ENCODE peak calls at places on chromosomes 4 and X, in eight cellular contexts. One of them, this sample, is unnamed.

GRCh38 chr4:122652379-122652778 is 31.5 kb upstream of the IL21 start:
- DNase-seq in GM23338: peak
- DNase-seq in A549: peak
- DNase-seq in HCT116: peak
- DNase-seq in HL-60: peak
- DNase-seq in K562: peak
- DNase-seq in GM12878: no peak
- DNase-seq in SK-N-SH: peak
- DNase-seq in this sample: peak

GRCh38 chr4:41750624-41751324 is 2.2 kb upstream of the PHOX2B start:
- DNase-seq in GM23338: peak
- DNase-seq in A549: no peak
- DNase-seq in HCT116: no peak
- DNase-seq in HL-60: no peak
- DNase-seq in K562: no peak
- DNase-seq in GM12878: no peak
- DNase-seq in SK-N-SH: peak
- DNase-seq in this sample: no peak

GRCh38 chr4:3388461-3389185 is 53.1 kb upstream of the HGFAC start:
- DNase-seq in GM23338: no peak
- DNase-seq in A549: no peak
- DNase-seq in HCT116: no peak
- DNase-seq in HL-60: no peak
- DNase-seq in K562: no peak
- DNase-seq in GM12878: peak
- DNase-seq in SK-N-SH: peak
- DNase-seq in this sample: no peak

GRCh38 chrX:120305531-120306145 is 5.6 kb downstream of the TMEM255A start:
- DNase-seq in GM23338: peak
- DNase-seq in A549: no peak
- DNase-seq in HCT116: no peak
- DNase-seq in HL-60: no peak
- DNase-seq in K562: peak
- DNase-seq in GM12878: no peak
- DNase-seq in SK-N-SH: no peak
- DNase-seq in this sample: no peak

GRCh38 chr4:29578329-29578728 is 1141.8 kb upstream of the PCDH7 start:
- DNase-seq in GM23338: no peak
- DNase-seq in A549: no peak
- DNase-seq in HCT116: no peak
- DNase-seq in HL-60: no peak
- DNase-seq in K562: no peak
- DNase-seq in GM12878: no peak
- DNase-seq in SK-N-SH: no peak
- DNase-seq in this sample: no peak

GRCh38 chr4:5758741-5759140 is 47.7 kb downstream of the EVC start:
- DNase-seq in GM23338: no peak
- DNase-seq in A549: peak
- DNase-seq in HCT116: peak
- DNase-seq in HL-60: no peak
- DNase-seq in K562: no peak
- DNase-seq in GM12878: peak
- DNase-seq in SK-N-SH: no peak
- DNase-seq in this sample: peak

GRCh38 chrX:19888419-19888879 is 1.0 kb upstream of the SH3KBP1 start:
- DNase-seq in GM23338: peak
- DNase-seq in A549: peak
- DNase-seq in HCT116: peak
- DNase-seq in HL-60: no peak
- DNase-seq in K562: peak
- DNase-seq in GM12878: no peak
- DNase-seq in SK-N-SH: peak
- DNase-seq in this sample: no peak

GRCh38 chr4:124278477-124278876 is 434.1 kb downstream of the ANKRD50 start:
- DNase-seq in GM23338: no peak
- DNase-seq in A549: no peak
- DNase-seq in HCT116: no peak
- DNase-seq in HL-60: no peak
- DNase-seq in K562: no peak
- DNase-seq in GM12878: no peak
- DNase-seq in SK-N-SH: peak
- DNase-seq in this sample: no peak

GRCh38 chrX:6679550-6679949 is 144.6 kb upstream of the VCX3A start:
- DNase-seq in GM23338: no peak
- DNase-seq in A549: no peak
- DNase-seq in HCT116: no peak
- DNase-seq in HL-60: no peak
- DNase-seq in K562: no peak
- DNase-seq in GM12878: no peak
- DNase-seq in SK-N-SH: no peak
- DNase-seq in this sample: no peak

GRCh38 chr4:6027392-6027791 is 9.2 kb upstream of the C4orf50 start:
- DNase-seq in GM23338: no peak
- DNase-seq in A549: no peak
- DNase-seq in HCT116: no peak
- DNase-seq in HL-60: no peak
- DNase-seq in K562: no peak
- DNase-seq in GM12878: no peak
- DNase-seq in SK-N-SH: no peak
- DNase-seq in this sample: no peak

GRCh38 chr4:40601641-40602040 is 28.0 kb downstream of the RBM47 start:
- DNase-seq in GM23338: no peak
- DNase-seq in A549: no peak
- DNase-seq in HCT116: no peak
- DNase-seq in HL-60: peak
- DNase-seq in K562: no peak
- DNase-seq in GM12878: no peak
- DNase-seq in SK-N-SH: no peak
- DNase-seq in this sample: no peak

GRCh38 chrX:123219916-123220315 is 35.8 kb downstream of the GRIA3 start:
- DNase-seq in GM23338: peak
- DNase-seq in A549: no peak
- DNase-seq in HCT116: no peak
- DNase-seq in HL-60: no peak
- DNase-seq in K562: peak
- DNase-seq in GM12878: no peak
- DNase-seq in SK-N-SH: peak
- DNase-seq in this sample: no peak

GRCh38 chr4:85784348-85784747 is 309.4 kb downstream of the ARHGAP24 start:
- DNase-seq in GM23338: no peak
- DNase-seq in A549: no peak
- DNase-seq in HCT116: no peak
- DNase-seq in HL-60: no peak
- DNase-seq in K562: no peak
- DNase-seq in GM12878: no peak
- DNase-seq in SK-N-SH: no peak
- DNase-seq in this sample: no peak

GRCh38 chr4:85780664-85781063 is 305.7 kb downstream of the ARHGAP24 start:
- DNase-seq in GM23338: no peak
- DNase-seq in A549: no peak
- DNase-seq in HCT116: no peak
- DNase-seq in HL-60: no peak
- DNase-seq in K562: no peak
- DNase-seq in GM12878: no peak
- DNase-seq in SK-N-SH: no peak
- DNase-seq in this sample: no peak

GRCh38 chr4:85783900-85784299 is 308.9 kb downstream of the ARHGAP24 start:
- DNase-seq in GM23338: no peak
- DNase-seq in A549: no peak
- DNase-seq in HCT116: no peak
- DNase-seq in HL-60: no peak
- DNase-seq in K562: no peak
- DNase-seq in GM12878: no peak
- DNase-seq in SK-N-SH: no peak
- DNase-seq in this sample: no peak

GRCh38 chr4:85784947-85785346 is 310.0 kb downstream of the ARHGAP24 start:
- DNase-seq in GM23338: no peak
- DNase-seq in A549: no peak
- DNase-seq in HCT116: no peak
- DNase-seq in HL-60: no peak
- DNase-seq in K562: no peak
- DNase-seq in GM12878: no peak
- DNase-seq in SK-N-SH: no peak
- DNase-seq in this sample: no peak

GRCh38 chr4:85783483-85783882 is 308.5 kb downstream of the ARHGAP24 start:
- DNase-seq in GM23338: no peak
- DNase-seq in A549: no peak
- DNase-seq in HCT116: no peak
- DNase-seq in HL-60: no peak
- DNase-seq in K562: no peak
- DNase-seq in GM12878: no peak
- DNase-seq in SK-N-SH: no peak
- DNase-seq in this sample: no peak
- H3K27ac ChIP-seq in GM23338: no peak
- H3K27ac ChIP-seq in A549: no peak
- H3K27ac ChIP-seq in HCT116: no peak
- H3K27ac ChIP-seq in HL-60: no peak
- H3K27ac ChIP-seq in K562: no peak
- H3K27ac ChIP-seq in GM12878: no peak
- H3K27ac ChIP-seq in SK-N-SH: peak
- H3K27ac ChIP-seq in this sample: no peak

DNA sequence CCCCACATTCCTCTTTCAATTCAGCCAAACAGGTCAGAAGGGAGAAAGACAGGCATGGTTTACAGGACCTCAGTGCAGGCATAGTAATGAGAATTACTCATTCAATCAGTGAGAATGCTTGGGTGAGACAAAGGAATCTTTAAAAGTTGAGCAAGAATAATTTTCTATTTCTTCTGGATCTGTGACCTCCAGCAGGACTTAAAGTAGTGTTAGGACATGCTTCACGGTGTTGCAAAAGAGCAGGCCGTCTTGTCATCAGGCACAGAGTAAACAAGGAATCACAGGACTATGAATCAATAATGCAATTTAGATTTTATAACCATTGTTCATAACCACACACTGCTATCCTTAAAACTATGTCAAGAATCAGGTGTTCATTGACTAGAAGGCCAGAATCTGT is 130.6 kb upstream of the GLRA2 start:
- DNase-seq in GM23338: no peak
- DNase-seq in A549: peak
- DNase-seq in HCT116: no peak
- DNase-seq in HL-60: no peak
- DNase-seq in K562: no peak
- DNase-seq in GM12878: no peak
- DNase-seq in SK-N-SH: no peak
- DNase-seq in this sample: no peak
- TF ChIP-seq REST in GM23338: no peak
- TF ChIP-seq REST in A549: no peak
- TF ChIP-seq REST in HCT116: no peak
- TF ChIP-seq REST in HL-60: no peak
- TF ChIP-seq REST in K562: no peak
- TF ChIP-seq REST in GM12878: no peak
- TF ChIP-seq REST in SK-N-SH: no peak
- TF ChIP-seq REST in this sample: no peak

GRCh38 chrX:68894513-68895338 is 65.9 kb downstream of the EFNB1 start:
- DNase-seq in GM23338: peak
- DNase-seq in A549: no peak
- DNase-seq in HCT116: no peak
- DNase-seq in HL-60: peak
- DNase-seq in K562: peak
- DNase-seq in GM12878: no peak
- DNase-seq in SK-N-SH: peak
- DNase-seq in this sample: no peak
- H3K27ac ChIP-seq in GM23338: no peak
- H3K27ac ChIP-seq in A549: no peak
- H3K27ac ChIP-seq in HCT116: no peak
- H3K27ac ChIP-seq in HL-60: peak
- H3K27ac ChIP-seq in K562: no peak
- H3K27ac ChIP-seq in GM12878: no peak
- H3K27ac ChIP-seq in SK-N-SH: peak
- H3K27ac ChIP-seq in this sample: no peak

DNA sequence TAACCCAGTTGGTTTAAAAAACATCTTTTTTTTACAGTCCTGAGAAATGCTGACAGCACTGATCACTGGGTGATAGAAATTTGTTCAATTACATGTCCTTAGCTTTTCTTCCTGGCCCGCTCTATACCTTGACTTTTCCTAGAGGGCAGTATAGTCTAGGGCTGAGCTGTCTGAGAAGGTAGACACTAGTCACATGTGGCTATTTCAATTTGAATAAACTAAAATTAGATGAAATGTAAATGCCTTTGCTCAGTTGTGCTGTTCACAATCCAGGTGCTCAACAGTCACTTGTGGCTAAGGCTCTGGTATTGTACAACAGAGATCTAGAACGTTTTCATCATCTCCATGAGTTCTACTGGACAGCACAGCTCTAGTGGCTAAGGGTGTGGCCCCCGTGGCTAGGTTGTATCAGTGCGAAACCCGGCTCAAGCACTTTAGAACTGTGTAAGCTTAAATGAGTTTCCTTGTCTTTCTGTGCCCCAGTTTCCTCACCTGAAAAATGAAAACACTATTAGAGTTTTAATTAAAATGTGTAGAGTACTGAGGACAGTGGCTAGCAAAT is 111.6 kb upstream of the WDR17 start:
- DNase-seq in GM23338: peak
- DNase-seq in A549: peak
- DNase-seq in HCT116: no peak
- DNase-seq in HL-60: no peak
- DNase-seq in K562: no peak
- DNase-seq in GM12878: no peak
- DNase-seq in SK-N-SH: no peak
- DNase-seq in this sample: no peak
- TF ChIP-seq REST in GM23338: no peak
- TF ChIP-seq REST in A549: no peak
- TF ChIP-seq REST in HCT116: no peak
- TF ChIP-seq REST in HL-60: no peak
- TF ChIP-seq REST in K562: no peak
- TF ChIP-seq REST in GM12878: no peak
- TF ChIP-seq REST in SK-N-SH: no peak
- TF ChIP-seq REST in this sample: no peak

DNA sequence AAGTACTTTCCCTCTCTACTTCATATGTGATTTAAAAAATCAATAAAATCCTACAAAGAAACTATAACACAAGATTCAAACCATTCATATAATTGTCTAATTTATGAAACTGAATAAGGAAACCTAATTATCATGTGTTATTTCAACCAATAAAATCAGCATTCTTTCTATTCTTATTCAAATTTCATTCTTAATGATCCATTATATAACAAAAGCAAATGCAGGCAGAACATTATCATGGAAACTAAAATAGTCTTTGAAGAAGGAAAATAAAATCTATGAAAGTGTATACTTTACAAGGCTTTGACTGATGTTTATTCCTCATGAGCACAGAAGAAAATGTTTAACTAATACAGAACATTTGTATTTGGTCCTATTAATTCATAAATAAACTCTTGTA is 47.6 kb downstream of the CNOT6L start:
- DNase-seq in GM23338: peak
- DNase-seq in A549: no peak
- DNase-seq in HCT116: no peak
- DNase-seq in HL-60: no peak
- DNase-seq in K562: no peak
- DNase-seq in GM12878: no peak
- DNase-seq in SK-N-SH: no peak
- DNase-seq in this sample: no peak
- H3K27ac ChIP-seq in GM23338: no peak
- H3K27ac ChIP-seq in A549: no peak
- H3K27ac ChIP-seq in HCT116: no peak
- H3K27ac ChIP-seq in HL-60: no peak
- H3K27ac ChIP-seq in K562: no peak
- H3K27ac ChIP-seq in GM12878: no peak
- H3K27ac ChIP-seq in SK-N-SH: no peak
- H3K27ac ChIP-seq in this sample: no peak